ENCODE peak calls at places on chromosomes 7 and 10, in eight cellular contexts. J is stimulated activated CD4-positive, alpha-beta T cell treated with anti-CD3 and anti-CD28 coated beads, Interleukin-2, amount 100 ng/mL, for 24 hours; Q is T-helper 9 cell; Y is progenitor cell of endocrine pancreas; D is fibroblast of the conjunctiva; N is activated CD4-positive, alpha-beta T cell treated with anti-CD3 and anti-CD28 coated beads, Interleukin-2, amount 10 ng/mL, durations not matched to agents 7 days and 5 days; T is mucosa of gallbladder; K is ELR. R is an unnamed sample.

GRCh38 chr7:4479367-4480039 is 202.6 kb upstream of the FOXK1 start:
- DNase-seq in K (peak), T (peak), N (peak), Q (no peak), D (peak), Y (no peak), J (peak), R (no peak)

GRCh38 chr7:99386584-99387238 is 12.2 kb downstream of the ARPC1B start:
- DNase-seq in T (no peak), D (no peak), Q (no peak), Y (no peak), J (no peak), K (peak), N (peak), R (no peak)

GRCh38 chr10:113294868-113295267 is 258.0 kb upstream of the HABP2 start:
- DNase-seq in N (no peak), Q (no peak), D (no peak), J (no peak), T (no peak), K (no peak), Y (no peak), R (no peak)

GRCh38 chr7:87038993-87039716 is 20.3 kb downstream of the ELAPOR2 start:
- DNase-seq in D (no peak), J (no peak), Y (no peak), N (no peak), K (no peak), Q (no peak), T (no peak), R (no peak)

GRCh38 chr7:18400726-18401125 is 94.8 kb upstream of the HDAC9 start:
- DNase-seq in J (no peak), Q (no peak), N (no peak), D (no peak), K (no peak), Y (no peak), T (no peak), R (no peak)

GRCh38 chr7:99674995-99675742 is 4.6 kb downstream of the CYP3A5 start:
- DNase-seq in T (no peak), N (no peak), D (no peak), K (no peak), Q (no peak), Y (no peak), J (no peak), R (no peak)

GRCh38 chr10:86535057-86535882 is 13.7 kb upstream of the WAPL start:
- DNase-seq in D (no peak), J (peak), N (no peak), K (peak), Y (peak), T (peak), Q (peak), R (no peak)

GRCh38 chr7:23017303-23017702 is 3.4 kb upstream of the HYCC1 start:
- DNase-seq in D (no peak), J (no peak), T (no peak), K (no peak), N (no peak), Q (no peak), Y (no peak), R (no peak)

GRCh38 chr7:151088019-151088855 is 2.0 kb downstream of the AGAP3 start:
- DNase-seq in D (no peak), N (no peak), J (no peak), Q (no peak), Y (no peak), K (peak), T (no peak), R (no peak)

GRCh38 chr10:121490906-121491519 is 107.2 kb downstream of the FGFR2 start:
- DNase-seq in K (no peak), T (peak), Q (no peak), N (no peak), Y (no peak), D (no peak), J (no peak), R (no peak)

GRCh38 chr10:121088524-121088923 is 237.4 kb downstream of the WDR11 start:
- DNase-seq in N (no peak), Q (no peak), J (no peak), Y (no peak), T (no peak), K (no peak), D (no peak), R (no peak)

GRCh38 chr7:45036317-45036716 is 36.3 kb downstream of the CCM2 start:
- DNase-seq in J (no peak), Q (no peak), K (no peak), N (no peak), Y (no peak), T (no peak), D (no peak), R (no peak)

R was measured in retinal pigment epithelial cell.